ENCODE peak calls at places on chromosomes 3 and 15, in six cellular contexts. One of them, this sample, is unnamed.

GRCh38 chr15:76303909-76304308 is 7.4 kb downstream of the ETFA start:
- DNase-seq in gastrocnemius medialis: no peak
- DNase-seq in transverse colon: no peak
- DNase-seq in uterus: no peak
- DNase-seq in ascending aorta: no peak
- DNase-seq in right lobe of liver: no peak
- DNase-seq in this sample: no peak

GRCh38 chr3:168336276-168336675 is 240.6 kb upstream of the GOLIM4 start:
- DNase-seq in uterus: no peak
- DNase-seq in transverse colon: no peak
- DNase-seq in ascending aorta: no peak
- DNase-seq in gastrocnemius medialis: no peak
- DNase-seq in right lobe of liver: no peak
- DNase-seq in this sample: no peak

GRCh38 chr3:160447544-160447943 is 2.0 kb downstream of the TRIM59 start:
- DNase-seq in uterus: no peak
- DNase-seq in right lobe of liver: no peak
- DNase-seq in gastrocnemius medialis: no peak
- DNase-seq in transverse colon: no peak
- DNase-seq in ascending aorta: no peak
- DNase-seq in this sample: no peak

GRCh38 chr15:45361883-45362282 is 16.5 kb downstream of the GATM start:
- DNase-seq in ascending aorta: no peak
- DNase-seq in gastrocnemius medialis: no peak
- DNase-seq in right lobe of liver: no peak
- DNase-seq in transverse colon: no peak
- DNase-seq in uterus: no peak
- DNase-seq in this sample: no peak

GRCh38 chr3:188124184-188124583 is 29.8 kb upstream of the LPP start:
- DNase-seq in ascending aorta: no peak
- DNase-seq in uterus: no peak
- DNase-seq in transverse colon: no peak
- DNase-seq in gastrocnemius medialis: no peak
- DNase-seq in right lobe of liver: no peak
- DNase-seq in this sample: no peak

GRCh38 chr3:11619461-11619860 is 24.3 kb downstream of the VGLL4 start:
- DNase-seq in ascending aorta: no peak
- DNase-seq in right lobe of liver: no peak
- DNase-seq in gastrocnemius medialis: no peak
- DNase-seq in uterus: no peak
- DNase-seq in transverse colon: no peak
- DNase-seq in this sample: no peak

GRCh38 chr3:178389258-178389657 is 147.0 kb upstream of the KCNMB2 start:
- DNase-seq in transverse colon: no peak
- DNase-seq in ascending aorta: no peak
- DNase-seq in uterus: no peak
- DNase-seq in right lobe of liver: no peak
- DNase-seq in gastrocnemius medialis: no peak
- DNase-seq in this sample: no peak

GRCh38 chr3:114714237-114714636 is 420.4 kb downstream of the TIGIT start:
- DNase-seq in uterus: no peak
- DNase-seq in gastrocnemius medialis: no peak
- DNase-seq in transverse colon: no peak
- DNase-seq in ascending aorta: no peak
- DNase-seq in right lobe of liver: no peak
- DNase-seq in this sample: no peak

GRCh38 chr3:99999541-99999940 is 114.8 kb downstream of the FILIP1L start:
- DNase-seq in gastrocnemius medialis: no peak
- DNase-seq in ascending aorta: no peak
- DNase-seq in uterus: no peak
- DNase-seq in transverse colon: no peak
- DNase-seq in right lobe of liver: no peak
- DNase-seq in this sample: no peak

GRCh38 chr15:57667171-57667924 is 39.2 kb upstream of the POLR2M start:
- DNase-seq in ascending aorta: no peak
- DNase-seq in transverse colon: no peak
- DNase-seq in right lobe of liver: no peak
- DNase-seq in uterus: peak
- DNase-seq in gastrocnemius medialis: no peak
- DNase-seq in this sample: no peak

GRCh38 chr15:83200589-83200988 is 7.0 kb downstream of the HDGFL3 start:
- DNase-seq in transverse colon: no peak
- DNase-seq in right lobe of liver: no peak
- DNase-seq in ascending aorta: no peak
- DNase-seq in gastrocnemius medialis: no peak
- DNase-seq in uterus: no peak
- DNase-seq in this sample: no peak

GRCh38 chr3:194689493-194689901 is 3.8 kb downstream of the FAM43A start:
- DNase-seq in uterus: peak
- DNase-seq in right lobe of liver: no peak
- DNase-seq in transverse colon: no peak
- DNase-seq in gastrocnemius medialis: no peak
- DNase-seq in ascending aorta: no peak
- DNase-seq in this sample: no peak

GRCh38 chr3:46845860-46846623 is 17.2 kb downstream of the MYL3 start:
- DNase-seq in gastrocnemius medialis: peak
- DNase-seq in transverse colon: peak
- DNase-seq in right lobe of liver: peak
- DNase-seq in ascending aorta: peak
- DNase-seq in uterus: peak
- DNase-seq in this sample: no peak

GRCh38 chr15:80789296-80789695 is 10.1 kb downstream of the CEMIP start:
- DNase-seq in ascending aorta: no peak
- DNase-seq in uterus: no peak
- DNase-seq in right lobe of liver: no peak
- DNase-seq in gastrocnemius medialis: no peak
- DNase-seq in transverse colon: no peak
- DNase-seq in this sample: no peak

GRCh38 chr3:124691599-124691998 is 38.7 kb upstream of the UMPS start:
- DNase-seq in ascending aorta: no peak
- DNase-seq in transverse colon: no peak
- DNase-seq in right lobe of liver: no peak
- DNase-seq in uterus: no peak
- DNase-seq in gastrocnemius medialis: no peak
- DNase-seq in this sample: no peak

GRCh38 chr3:126925411-126926171 is 57.3 kb upstream of the PLXNA1 start:
- DNase-seq in uterus: peak
- DNase-seq in gastrocnemius medialis: no peak
- DNase-seq in right lobe of liver: no peak
- DNase-seq in transverse colon: no peak
- DNase-seq in ascending aorta: no peak
- DNase-seq in this sample: no peak

GRCh38 chr3:120496278-120496975 is 45.6 kb upstream of the FSTL1 start:
- DNase-seq in right lobe of liver: no peak
- DNase-seq in ascending aorta: no peak
- DNase-seq in uterus: no peak
- DNase-seq in gastrocnemius medialis: no peak
- DNase-seq in transverse colon: no peak
- DNase-seq in this sample: no peak

GRCh38 chr3:791442-791841 is 301.4 kb upstream of the CNTN6 start:
- DNase-seq in uterus: no peak
- DNase-seq in transverse colon: no peak
- DNase-seq in ascending aorta: no peak
- DNase-seq in right lobe of liver: no peak
- DNase-seq in gastrocnemius medialis: no peak
- DNase-seq in this sample: no peak

GRCh38 chr15:98682992-98683701 is 34.8 kb downstream of the IGF1R start:
- DNase-seq in right lobe of liver: no peak
- DNase-seq in transverse colon: no peak
- DNase-seq in uterus: no peak
- DNase-seq in ascending aorta: no peak
- DNase-seq in gastrocnemius medialis: no peak
- DNase-seq in this sample: no peak

DNA sequence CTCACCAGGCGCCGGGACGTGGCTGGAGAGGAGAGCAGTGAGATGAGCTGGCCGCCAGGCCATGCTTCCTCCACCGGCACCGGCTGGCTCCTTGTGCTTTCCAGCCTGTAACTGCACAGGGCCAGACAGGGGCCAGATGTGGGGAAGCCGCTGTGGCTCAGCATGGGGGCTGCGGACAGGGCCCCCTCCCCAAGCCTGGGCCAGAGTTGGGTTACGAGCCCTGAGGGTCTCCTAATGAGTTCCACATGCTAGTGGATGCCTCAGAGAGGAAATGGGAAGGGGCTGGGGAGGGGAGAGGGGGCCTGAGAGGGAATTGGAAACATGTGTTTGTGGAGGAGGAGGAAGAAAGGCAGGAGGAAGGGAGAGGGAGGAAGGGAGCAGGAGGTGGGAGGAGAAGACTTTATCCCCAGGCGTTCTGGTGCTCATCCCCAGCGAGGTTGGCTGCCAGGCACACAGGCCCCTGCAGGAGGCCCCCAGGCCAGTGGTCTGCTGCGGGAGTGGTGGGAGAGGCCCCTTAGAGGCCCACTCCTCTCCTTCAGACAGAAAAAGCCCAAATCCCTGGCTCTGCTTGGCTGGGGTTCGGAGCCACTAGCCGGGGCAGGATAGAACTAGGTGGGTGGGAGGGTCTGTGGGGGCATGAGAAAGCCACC is 11.8 kb upstream of the DUSP7 start:
- DNase-seq in uterus: no peak
- DNase-seq in gastrocnemius medialis: no peak
- DNase-seq in transverse colon: no peak
- DNase-seq in right lobe of liver: no peak
- DNase-seq in ascending aorta: no peak
- DNase-seq in this sample: no peak
- H3K4me3 ChIP-seq in uterus: no peak
- H3K4me3 ChIP-seq in gastrocnemius medialis: no peak
- H3K4me3 ChIP-seq in transverse colon: no peak
- H3K4me3 ChIP-seq in right lobe of liver: no peak
- H3K4me3 ChIP-seq in ascending aorta: no peak
- H3K4me3 ChIP-seq in this sample: no peak

DNA sequence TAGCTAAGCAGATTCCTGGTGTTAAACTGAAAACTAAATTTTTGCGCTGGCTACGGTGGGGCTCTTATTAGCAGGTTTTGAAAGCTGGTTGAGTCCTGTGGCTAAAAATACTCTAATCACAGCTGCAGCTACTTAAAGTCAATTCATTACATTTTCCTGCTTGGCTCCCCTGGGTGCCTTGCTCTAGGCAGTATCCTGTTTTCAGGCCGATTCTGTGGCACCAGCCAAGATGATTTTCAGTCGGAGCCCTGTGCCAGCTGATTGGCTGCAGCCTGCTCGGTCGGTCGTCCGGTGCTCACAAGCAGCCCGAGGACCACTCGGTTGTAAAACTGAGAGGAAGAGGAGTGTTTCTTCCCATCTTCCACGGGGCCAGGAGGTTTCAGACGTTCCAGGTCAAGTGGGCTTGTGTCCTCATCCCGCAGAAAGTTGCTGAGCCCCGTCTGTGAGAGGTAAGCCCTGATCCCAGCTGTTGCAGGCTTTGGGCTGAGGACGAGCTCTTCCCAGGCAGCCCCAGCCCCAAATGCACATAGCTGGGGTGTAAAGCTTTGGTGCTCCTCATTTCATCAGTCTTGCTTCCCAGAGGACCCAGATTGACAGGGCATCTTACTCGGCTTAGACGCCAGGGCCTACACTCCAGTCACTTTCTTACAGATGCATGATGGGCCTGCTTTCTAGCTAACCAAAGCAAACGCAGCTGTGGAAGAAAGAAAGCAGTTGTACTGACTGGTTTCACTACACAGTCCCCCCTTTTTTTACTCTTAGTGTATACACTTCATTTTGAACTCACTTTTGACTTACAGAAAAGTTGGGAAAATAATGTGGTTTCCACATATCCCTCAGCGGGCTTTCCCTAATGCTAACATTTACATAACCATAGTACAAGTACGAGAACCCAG is 15.9 kb downstream of the LYSMD4 start:
- DNase-seq in right lobe of liver: no peak
- DNase-seq in ascending aorta: no peak
- DNase-seq in gastrocnemius medialis: no peak
- DNase-seq in transverse colon: no peak
- DNase-seq in uterus: no peak
- DNase-seq in this sample: no peak
- TF ChIP-seq CTCF in right lobe of liver: no peak
- TF ChIP-seq CTCF in ascending aorta: no peak
- TF ChIP-seq CTCF in gastrocnemius medialis: no peak
- TF ChIP-seq CTCF in transverse colon: no peak
- TF ChIP-seq CTCF in uterus: no peak
- TF ChIP-seq CTCF in this sample: no peak

GRCh38 chr3:7789324-7789723 is 712.3 kb upstream of the LMCD1 start:
- DNase-seq in right lobe of liver: no peak
- DNase-seq in uterus: no peak
- DNase-seq in ascending aorta: no peak
- DNase-seq in transverse colon: no peak
- DNase-seq in gastrocnemius medialis: no peak
- DNase-seq in this sample: no peak

GRCh38 chr3:7793786-7794185 is 707.8 kb upstream of the LMCD1 start:
- DNase-seq in ascending aorta: no peak
- DNase-seq in right lobe of liver: no peak
- DNase-seq in gastrocnemius medialis: no peak
- DNase-seq in transverse colon: no peak
- DNase-seq in uterus: no peak
- DNase-seq in this sample: peak

GRCh38 chr3:7788881-7789280 is 712.7 kb upstream of the LMCD1 start:
- DNase-seq in ascending aorta: no peak
- DNase-seq in right lobe of liver: no peak
- DNase-seq in gastrocnemius medialis: no peak
- DNase-seq in transverse colon: no peak
- DNase-seq in uterus: no peak
- DNase-seq in this sample: no peak

DNA sequence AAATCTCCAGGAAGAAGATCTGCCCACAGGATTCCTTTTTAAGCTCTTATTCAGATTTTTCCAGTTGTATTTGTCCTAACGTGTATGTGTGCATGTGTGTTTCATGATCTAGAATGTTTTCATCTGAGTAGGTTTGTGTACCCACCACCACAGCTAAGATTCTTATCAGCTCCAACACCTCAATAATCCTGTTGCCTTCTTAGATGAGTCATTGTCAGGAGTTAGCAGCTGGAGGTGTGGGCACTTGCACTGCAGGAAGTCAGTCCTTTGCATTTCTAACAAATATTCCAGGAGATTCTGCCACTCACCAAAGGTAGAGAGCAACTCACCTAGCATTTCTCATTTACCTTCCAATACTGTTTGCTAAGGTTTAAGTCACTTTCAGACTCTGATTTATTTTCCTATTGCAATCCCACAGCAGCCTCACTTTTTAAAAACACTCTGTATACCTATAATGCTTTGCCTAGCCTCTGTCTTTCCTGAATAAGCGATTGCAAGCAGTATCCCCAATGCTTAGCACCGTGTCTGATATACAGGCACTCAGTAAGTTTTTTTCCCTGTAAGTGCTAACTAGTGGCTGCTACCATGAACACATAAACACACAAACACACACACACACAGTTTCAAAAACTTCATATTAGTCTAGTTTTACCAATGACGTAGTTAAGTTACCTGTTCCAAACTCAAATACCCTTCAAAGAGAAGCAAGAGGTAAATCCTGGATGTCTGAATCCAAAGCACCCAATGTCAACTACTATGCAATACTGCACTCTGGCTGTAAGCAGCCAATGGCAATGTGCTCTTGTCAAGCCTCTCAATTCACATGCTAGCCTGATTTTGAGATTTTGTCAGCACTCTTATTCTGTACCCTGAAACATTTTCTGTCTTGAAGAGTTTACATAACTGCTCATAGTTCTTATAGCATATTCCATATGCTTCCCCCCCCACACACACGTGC is 713.5 kb upstream of the LMCD1 start:
- DNase-seq in right lobe of liver: peak
- DNase-seq in transverse colon: no peak
- DNase-seq in ascending aorta: no peak
- DNase-seq in gastrocnemius medialis: no peak
- DNase-seq in uterus: no peak
- DNase-seq in this sample: peak
- H3K4me3 ChIP-seq in right lobe of liver: no peak
- H3K4me3 ChIP-seq in transverse colon: no peak
- H3K4me3 ChIP-seq in ascending aorta: no peak
- H3K4me3 ChIP-seq in gastrocnemius medialis: no peak
- H3K4me3 ChIP-seq in uterus: no peak
- H3K4me3 ChIP-seq in this sample: no peak

GRCh38 chr15:89230277-89230676 is 8.9 kb upstream of the RLBP1 start:
- DNase-seq in uterus: no peak
- DNase-seq in right lobe of liver: no peak
- DNase-seq in transverse colon: no peak
- DNase-seq in gastrocnemius medialis: no peak
- DNase-seq in ascending aorta: no peak
- DNase-seq in this sample: no peak
- TF ChIP-seq CTCF in uterus: no peak
- TF ChIP-seq CTCF in right lobe of liver: no peak
- TF ChIP-seq CTCF in transverse colon: no peak
- TF ChIP-seq CTCF in gastrocnemius medialis: no peak
- TF ChIP-seq CTCF in ascending aorta: no peak
- TF ChIP-seq CTCF in this sample: peak

This sample was measured in epithelial cell of proximal tubule.